ENCODE peak calls at places on chromosomes 13 and 19, in ten cellular contexts. One of them, this sample, is unnamed.

GRCh38 chr19:843180-843835 is 2.5 kb downstream of the PRTN3 start:
- DNase-seq in uterus: no peak
- DNase-seq in stomach: peak; percentile 58
- DNase-seq in esophagus squamous epithelium: no peak
- DNase-seq in NB4: peak; percentile 66
- DNase-seq in IMR-90: no peak
- DNase-seq in heart left ventricle: no peak
- DNase-seq in vagina: no peak
- DNase-seq in Peyer's patch: no peak
- DNase-seq in lower leg skin: no peak
- DNase-seq in this sample: no peak

GRCh38 chr13:87777395-87777794 is 106.2 kb downstream of the SLITRK5 start:
- DNase-seq in uterus: no peak
- DNase-seq in stomach: no peak
- DNase-seq in esophagus squamous epithelium: no peak
- DNase-seq in NB4: no peak
- DNase-seq in IMR-90: no peak
- DNase-seq in heart left ventricle: no peak
- DNase-seq in vagina: no peak
- DNase-seq in Peyer's patch: no peak
- DNase-seq in lower leg skin: no peak
- DNase-seq in this sample: no peak

GRCh38 chr19:42293539-42293938 is 8.4 kb upstream of the PRR19 start:
- DNase-seq in uterus: no peak
- DNase-seq in stomach: no peak
- DNase-seq in esophagus squamous epithelium: no peak
- DNase-seq in NB4: no peak
- DNase-seq in IMR-90: no peak
- DNase-seq in heart left ventricle: no peak
- DNase-seq in vagina: no peak
- DNase-seq in Peyer's patch: no peak
- DNase-seq in lower leg skin: no peak
- DNase-seq in this sample: no peak

GRCh38 chr19:18933297-18933696 is 7.7 kb downstream of the HOMER3 start:
- DNase-seq in uterus: no peak
- DNase-seq in stomach: no peak
- DNase-seq in esophagus squamous epithelium: no peak
- DNase-seq in NB4: no peak
- DNase-seq in IMR-90: no peak
- DNase-seq in heart left ventricle: no peak
- DNase-seq in vagina: no peak
- DNase-seq in Peyer's patch: no peak
- DNase-seq in lower leg skin: no peak
- DNase-seq in this sample: no peak

GRCh38 chr13:32650705-32651311 is 64.6 kb downstream of the PDS5B start:
- DNase-seq in uterus: peak; percentile 45
- DNase-seq in stomach: peak; percentile 59
- DNase-seq in esophagus squamous epithelium: no peak
- DNase-seq in NB4: peak; percentile 88
- DNase-seq in IMR-90: peak; percentile 75
- DNase-seq in heart left ventricle: peak; percentile 41
- DNase-seq in vagina: no peak
- DNase-seq in Peyer's patch: peak; percentile 84
- DNase-seq in lower leg skin: peak; percentile 26
- DNase-seq in this sample: peak; percentile 77

GRCh38 chr19:32809254-32809653 is 60.3 kb downstream of the SLC7A9 start:
- DNase-seq in uterus: no peak
- DNase-seq in stomach: no peak
- DNase-seq in esophagus squamous epithelium: no peak
- DNase-seq in NB4: no peak
- DNase-seq in IMR-90: no peak
- DNase-seq in heart left ventricle: peak; percentile 33
- DNase-seq in vagina: no peak
- DNase-seq in Peyer's patch: no peak
- DNase-seq in lower leg skin: no peak
- DNase-seq in this sample: no peak

GRCh38 chr13:21557995-21558394 is 46.0 kb downstream of the MICU2 start:
- DNase-seq in uterus: no peak
- DNase-seq in stomach: no peak
- DNase-seq in esophagus squamous epithelium: no peak
- DNase-seq in NB4: peak; percentile 50
- DNase-seq in IMR-90: no peak
- DNase-seq in heart left ventricle: no peak
- DNase-seq in vagina: no peak
- DNase-seq in Peyer's patch: no peak
- DNase-seq in lower leg skin: no peak
- DNase-seq in this sample: peak; percentile 66

GRCh38 chr13:90302113-90302512 is 1045.4 kb upstream of the MIR17HG start:
- DNase-seq in uterus: no peak
- DNase-seq in stomach: no peak
- DNase-seq in esophagus squamous epithelium: no peak
- DNase-seq in NB4: no peak
- DNase-seq in IMR-90: peak; percentile 10
- DNase-seq in heart left ventricle: no peak
- DNase-seq in vagina: no peak
- DNase-seq in Peyer's patch: no peak
- DNase-seq in lower leg skin: no peak
- DNase-seq in this sample: no peak

GRCh38 chr19:44002566-44003460 is at the start of gene ZNF230:
- DNase-seq in uterus: peak; percentile 95
- DNase-seq in stomach: peak; percentile 90
- DNase-seq in esophagus squamous epithelium: peak; percentile 56
- DNase-seq in NB4: peak; percentile 95
- DNase-seq in IMR-90: peak; percentile 95
- DNase-seq in heart left ventricle: peak; percentile 95
- DNase-seq in vagina: no peak
- DNase-seq in Peyer's patch: peak; percentile 97
- DNase-seq in lower leg skin: peak; percentile 94
- DNase-seq in this sample: peak; percentile 97
- TF ChIP-seq POLR2A in uterus: no peak
- TF ChIP-seq POLR2A in stomach: no peak
- TF ChIP-seq POLR2A in esophagus squamous epithelium: peak; percentile 63
- TF ChIP-seq POLR2A in NB4: no peak
- TF ChIP-seq POLR2A in IMR-90: peak; percentile 36
- TF ChIP-seq POLR2A in heart left ventricle: no peak
- TF ChIP-seq POLR2A in vagina: no peak
- TF ChIP-seq POLR2A in Peyer's patch: no peak
- TF ChIP-seq POLR2A in lower leg skin: no peak
- TF ChIP-seq POLR2A in this sample: peak; percentile 79

GRCh38 chr19:48362716-48363499 is 832 bp downstream of the TMEM143 start:
- DNase-seq in uterus: peak; percentile 95
- DNase-seq in stomach: peak; percentile 96
- DNase-seq in esophagus squamous epithelium: peak; percentile 69
- DNase-seq in NB4: peak; percentile 100
- DNase-seq in IMR-90: peak; percentile 91
- DNase-seq in heart left ventricle: peak; percentile 97
- DNase-seq in vagina: no peak
- DNase-seq in Peyer's patch: peak; percentile 98
- DNase-seq in lower leg skin: peak; percentile 94
- DNase-seq in this sample: peak; percentile 94
- TF ChIP-seq POLR2A in uterus: peak; percentile 61
- TF ChIP-seq POLR2A in stomach: no peak
- TF ChIP-seq POLR2A in esophagus squamous epithelium: no peak
- TF ChIP-seq POLR2A in NB4: no peak
- TF ChIP-seq POLR2A in IMR-90: no peak
- TF ChIP-seq POLR2A in heart left ventricle: no peak
- TF ChIP-seq POLR2A in vagina: peak; percentile 8
- TF ChIP-seq POLR2A in Peyer's patch: peak; percentile 70
- TF ChIP-seq POLR2A in lower leg skin: no peak
- TF ChIP-seq POLR2A in this sample: no peak

DNA sequence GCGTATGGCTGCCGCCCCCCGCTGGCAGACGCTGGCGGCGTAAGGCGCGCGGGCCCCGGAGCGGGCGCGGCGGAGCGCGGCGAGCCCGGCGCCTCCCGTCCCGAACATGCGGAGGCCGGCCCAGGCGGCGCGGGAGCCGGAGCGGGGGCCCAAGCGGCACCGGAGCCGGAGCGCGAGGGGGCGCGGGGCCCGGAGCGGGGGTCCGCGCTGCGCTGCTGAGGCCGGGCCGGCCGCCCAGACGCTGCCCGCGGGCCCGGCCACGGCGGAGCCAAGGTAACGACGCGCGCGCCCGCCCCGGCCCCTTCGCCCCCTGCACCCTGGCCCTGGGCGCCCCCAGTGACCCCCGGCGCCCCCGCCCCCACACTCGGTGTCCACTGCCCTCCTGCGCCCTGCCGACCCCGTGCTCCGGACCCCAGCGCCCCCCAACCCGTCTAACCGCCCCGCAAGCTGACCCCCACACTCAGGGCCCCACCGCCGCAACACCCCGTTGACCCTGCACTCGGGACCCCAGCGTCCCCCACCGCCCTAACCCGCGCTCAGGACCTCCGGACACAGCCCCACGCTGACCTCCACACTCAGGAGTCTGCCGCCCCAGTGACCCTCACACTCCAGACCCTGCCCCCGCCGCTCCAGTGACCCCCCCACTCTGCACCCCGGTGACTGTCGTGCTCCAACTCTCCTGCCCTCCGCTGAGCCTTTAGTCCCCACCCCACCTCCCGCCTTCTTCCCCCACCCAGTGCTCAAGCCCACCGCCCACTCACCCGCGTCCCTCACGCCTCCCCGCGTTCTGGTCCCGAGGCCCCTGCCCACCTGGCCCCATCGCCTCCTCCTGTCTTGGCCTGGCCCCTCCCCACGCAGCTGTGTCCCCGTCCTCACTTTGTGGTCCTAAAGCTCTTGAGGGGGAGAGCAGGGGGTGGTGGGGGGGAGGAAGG is at the start of gene CSNK1G2:
- DNase-seq in uterus: peak; percentile 43
- DNase-seq in stomach: no peak
- DNase-seq in esophagus squamous epithelium: no peak
- DNase-seq in NB4: no peak
- DNase-seq in IMR-90: no peak
- DNase-seq in heart left ventricle: no peak
- DNase-seq in vagina: no peak
- DNase-seq in Peyer's patch: no peak
- DNase-seq in lower leg skin: no peak
- DNase-seq in this sample: peak; percentile 68
- TF ChIP-seq POLR2A in uterus: peak; percentile 38
- TF ChIP-seq POLR2A in stomach: no peak
- TF ChIP-seq POLR2A in esophagus squamous epithelium: no peak
- TF ChIP-seq POLR2A in NB4: no peak
- TF ChIP-seq POLR2A in IMR-90: no peak
- TF ChIP-seq POLR2A in heart left ventricle: no peak
- TF ChIP-seq POLR2A in vagina: peak; percentile 44
- TF ChIP-seq POLR2A in Peyer's patch: no peak
- TF ChIP-seq POLR2A in lower leg skin: no peak
- TF ChIP-seq POLR2A in this sample: no peak

GRCh38 chr19:35648017-35648961 is at the start of gene COX6B1:
- DNase-seq in uterus: peak; percentile 95
- DNase-seq in stomach: peak; percentile 94
- DNase-seq in esophagus squamous epithelium: peak; percentile 82
- DNase-seq in NB4: peak; percentile 94
- DNase-seq in IMR-90: peak; percentile 96
- DNase-seq in heart left ventricle: peak; percentile 97
- DNase-seq in vagina: no peak
- DNase-seq in Peyer's patch: peak; percentile 98
- DNase-seq in lower leg skin: peak; percentile 96
- DNase-seq in this sample: peak; percentile 96
- TF ChIP-seq POLR2A in uterus: peak; percentile 42
- TF ChIP-seq POLR2A in stomach: no peak
- TF ChIP-seq POLR2A in esophagus squamous epithelium: peak; percentile 28
- TF ChIP-seq POLR2A in NB4: peak; percentile 91
- TF ChIP-seq POLR2A in IMR-90: peak; percentile 60
- TF ChIP-seq POLR2A in heart left ventricle: no peak
- TF ChIP-seq POLR2A in vagina: peak; percentile 19
- TF ChIP-seq POLR2A in Peyer's patch: peak; percentile 90
- TF ChIP-seq POLR2A in lower leg skin: no peak
- TF ChIP-seq POLR2A in this sample: peak; percentile 93

DNA sequence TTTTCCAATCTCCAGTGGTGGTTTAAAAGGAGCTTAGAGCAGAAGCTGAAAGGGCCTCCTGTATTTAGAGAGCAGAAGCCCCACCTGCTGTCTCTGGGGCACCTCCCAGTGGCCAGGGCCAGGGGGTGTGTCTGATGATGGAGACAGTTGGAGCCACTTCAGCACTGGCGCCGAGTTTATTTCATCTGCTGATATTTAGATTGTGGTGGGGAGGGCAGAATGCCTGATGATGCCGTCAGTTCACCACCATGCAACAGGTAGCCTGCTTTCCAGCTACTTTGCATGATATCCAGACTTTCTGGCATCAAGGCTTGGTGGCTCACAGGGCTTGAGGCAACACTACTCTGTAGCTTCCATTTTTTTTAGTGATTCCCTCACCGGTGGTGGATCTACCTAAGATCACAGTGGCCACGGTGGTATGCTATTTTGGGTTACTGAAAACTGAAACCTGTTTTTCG is 371.9 kb downstream of the KCNRG start:
- DNase-seq in uterus: peak; percentile 34
- DNase-seq in stomach: peak; percentile 40
- DNase-seq in esophagus squamous epithelium: no peak
- DNase-seq in NB4: peak; percentile 50
- DNase-seq in IMR-90: peak; percentile 42
- DNase-seq in heart left ventricle: peak; percentile 77
- DNase-seq in vagina: no peak
- DNase-seq in Peyer's patch: peak; percentile 72
- DNase-seq in lower leg skin: no peak
- DNase-seq in this sample: peak; percentile 9
- TF ChIP-seq POLR2A in uterus: no peak
- TF ChIP-seq POLR2A in stomach: no peak
- TF ChIP-seq POLR2A in esophagus squamous epithelium: no peak
- TF ChIP-seq POLR2A in NB4: no peak
- TF ChIP-seq POLR2A in IMR-90: no peak
- TF ChIP-seq POLR2A in heart left ventricle: no peak
- TF ChIP-seq POLR2A in vagina: no peak
- TF ChIP-seq POLR2A in Peyer's patch: no peak
- TF ChIP-seq POLR2A in lower leg skin: no peak
- TF ChIP-seq POLR2A in this sample: no peak

DNA sequence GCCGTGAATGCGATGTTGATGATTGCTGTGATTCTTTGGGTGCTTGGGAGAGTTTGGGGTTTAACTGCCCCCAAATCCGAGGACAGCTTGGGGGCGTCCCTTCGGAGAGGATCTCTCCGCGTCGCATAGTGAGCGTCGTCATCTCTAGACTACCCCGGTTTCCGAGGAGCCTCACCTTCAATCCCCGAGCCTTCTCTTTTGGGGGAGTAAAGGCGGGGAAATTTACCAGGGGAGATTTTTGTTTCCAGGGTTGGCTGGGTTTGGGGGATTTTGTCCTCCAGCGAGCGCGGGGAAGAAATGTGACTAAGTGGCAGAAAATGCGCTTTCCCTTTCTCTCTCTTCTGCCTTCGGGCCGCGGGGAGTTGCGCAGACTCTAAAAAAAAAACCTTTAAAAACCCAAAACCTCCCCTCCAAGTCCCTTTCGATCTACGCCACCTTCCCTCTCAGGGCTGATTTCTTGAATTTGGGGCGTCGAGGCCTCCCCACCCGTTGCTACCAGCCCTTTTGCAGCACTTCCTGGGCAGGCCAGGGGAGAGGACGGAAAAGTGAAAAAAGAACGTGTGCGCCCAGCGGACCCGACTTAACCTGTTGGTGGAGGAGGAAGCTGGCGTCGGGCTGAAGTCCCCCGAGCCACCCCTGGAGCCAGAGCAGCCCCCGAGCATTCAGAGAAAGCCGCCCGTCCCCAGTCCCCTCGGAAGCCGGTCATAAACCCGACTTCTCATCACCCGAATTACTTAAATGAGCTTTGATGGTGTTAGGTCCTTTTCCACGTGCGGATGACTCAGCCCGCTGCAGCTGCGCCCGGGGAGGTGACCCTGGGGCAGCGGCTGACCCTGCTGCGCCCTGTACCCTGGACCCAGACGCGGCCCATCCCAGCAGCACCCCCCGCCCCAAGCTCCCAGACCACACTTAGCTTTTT is 17.7 kb downstream of the NFIX start:
- DNase-seq in uterus: peak; percentile 88
- DNase-seq in stomach: no peak
- DNase-seq in esophagus squamous epithelium: no peak
- DNase-seq in NB4: peak; percentile 76
- DNase-seq in IMR-90: peak; percentile 63
- DNase-seq in heart left ventricle: peak; percentile 64
- DNase-seq in vagina: no peak
- DNase-seq in Peyer's patch: peak; percentile 91
- DNase-seq in lower leg skin: peak; percentile 74
- DNase-seq in this sample: peak; percentile 58
- TF ChIP-seq POLR2A in uterus: no peak
- TF ChIP-seq POLR2A in stomach: no peak
- TF ChIP-seq POLR2A in esophagus squamous epithelium: no peak
- TF ChIP-seq POLR2A in NB4: no peak
- TF ChIP-seq POLR2A in IMR-90: no peak
- TF ChIP-seq POLR2A in heart left ventricle: no peak
- TF ChIP-seq POLR2A in vagina: no peak
- TF ChIP-seq POLR2A in Peyer's patch: no peak
- TF ChIP-seq POLR2A in lower leg skin: no peak
- TF ChIP-seq POLR2A in this sample: no peak